ENCODE peak calls at places on chromosomes 13 and 19, in nine cellular contexts. P is kidney epithelial cell, L is H9, Y is astrocyte, O is spleen, A is progenitor cell of endocrine pancreas, T is AG09319, C is breast epithelium, J is RWPE1. Q is an unnamed sample.

GRCh38 chr13:41004875-41005693 is 14.0 kb downstream of the ELF1 start:
- DNase-seq in P (no peak), L (no peak), Y (no peak), O (no peak), A (no peak), T (no peak), C (no peak), J (no peak), Q (no peak)

GRCh38 chr19:3849092-3849491 is 19.7 kb downstream of the ZFR2 start:
- DNase-seq in P (no peak), L (peak), Y (no peak), O (no peak), A (no peak), T (no peak), C (no peak), J (peak), Q (peak)

GRCh38 chr13:41490616-41491015 is 33.3 kb downstream of the RGCC start:
- DNase-seq in P (no peak), L (no peak), Y (no peak), O (no peak), A (no peak), T (no peak), C (no peak), J (no peak), Q (no peak)

GRCh38 chr13:47166341-47166740 is 269.5 kb upstream of the HTR2A start:
- DNase-seq in P (no peak), L (no peak), Y (no peak), O (no peak), A (no peak), T (no peak), C (no peak), J (no peak), Q (no peak)

GRCh38 chr13:100394005-100394695 is 194.4 kb downstream of the GGACT start:
- DNase-seq in P (peak), L (no peak), Y (peak), O (no peak), A (no peak), T (peak), C (no peak), J (no peak), Q (no peak)

GRCh38 chr19:41707502-41707812 is 969 bp upstream of the CEACAM5 start:
- DNase-seq in P (no peak), L (no peak), Y (no peak), O (no peak), A (no peak), T (no peak), C (no peak), J (no peak), Q (no peak)

GRCh38 chr13:27171244-27171829 is at the start of gene USP12:
- DNase-seq in P (no peak), L (peak), Y (no peak), O (no peak), A (peak), T (no peak), C (peak), J (no peak), Q (no peak)

GRCh38 chr19:4814625-4815425 is 16.7 kb downstream of the TICAM1 start:
- DNase-seq in P (no peak), L (no peak), Y (peak), O (no peak), A (no peak), T (peak), C (no peak), J (no peak), Q (no peak)

GRCh38 chr13:113916330-113916815 is 52.5 kb upstream of the GAS6 start:
- DNase-seq in P (no peak), L (peak), Y (no peak), O (no peak), A (no peak), T (no peak), C (no peak), J (peak), Q (no peak)

GRCh38 chr13:31093145-31093885 is 68.4 kb downstream of the HSPH1 start:
- DNase-seq in P (no peak), L (no peak), Y (no peak), O (no peak), A (no peak), T (no peak), C (no peak), J (peak), Q (no peak)

GRCh38 chr19:43501661-43502418 is 2.7 kb downstream of the PHLDB3 start:
- DNase-seq in P (no peak), L (peak), Y (no peak), O (no peak), A (no peak), T (no peak), C (no peak), J (no peak), Q (peak)

GRCh38 chr13:71879129-71879535 is 12.1 kb upstream of the DACH1 start:
- DNase-seq in P (no peak), L (peak), Y (no peak), O (no peak), A (no peak), T (no peak), C (no peak), J (no peak), Q (peak)

GRCh38 chr13:59247166-59247565 is 916.6 kb downstream of the DIAPH3 start:
- DNase-seq in P (no peak), L (no peak), Y (no peak), O (no peak), A (no peak), T (no peak), C (no peak), J (no peak), Q (no peak)

GRCh38 chr13:52892925-52893324 is 44.5 kb upstream of the PCDH8 start:
- DNase-seq in P (no peak), L (no peak), Y (no peak), O (no peak), A (no peak), T (no peak), C (no peak), J (peak), Q (no peak)

GRCh38 chr19:718251-719024 is 9.7 kb downstream of the PALM start:
- DNase-seq in P (no peak), L (no peak), Y (no peak), O (no peak), A (no peak), T (no peak), C (no peak), J (no peak), Q (no peak)

GRCh38 chr13:49690133-49690989 is 925 bp downstream of the EBPL start:
- DNase-seq in P (no peak), L (no peak), Y (peak), O (no peak), A (no peak), T (no peak), C (no peak), J (no peak), Q (no peak)

GRCh38 chr13:23378009-23378632 is 55.4 kb downstream of the SACS start:
- DNase-seq in P (peak), L (no peak), Y (peak), O (no peak), A (no peak), T (peak), C (no peak), J (peak), Q (no peak)

GRCh38 chr13:24280722-24281121 is 28.7 kb upstream of the C1QTNF9 start:
- DNase-seq in P (no peak), L (no peak), Y (no peak), O (no peak), A (no peak), T (no peak), C (no peak), J (no peak), Q (no peak)

GRCh38 chr19:43797556-43797955 is 4.7 kb downstream of the LYPD5 start:
- DNase-seq in P (no peak), L (no peak), Y (no peak), O (no peak), A (no peak), T (no peak), C (no peak), J (no peak), Q (no peak)

GRCh38 chr13:27293873-27294515 is 23.4 kb downstream of the RASL11A start:
- DNase-seq in P (no peak), L (no peak), Y (no peak), O (no peak), A (no peak), T (no peak), C (no peak), J (no peak), Q (no peak)

GRCh38 chr19:58399903-58400637 is 4.6 kb downstream of the RNF225 start:
- DNase-seq in P (no peak), L (peak), Y (no peak), O (no peak), A (no peak), T (no peak), C (peak), J (no peak), Q (no peak)

GRCh38 chr19:44003461-44004134 is 841 bp downstream of the ZNF230 start:
- DNase-seq in P (no peak), L (no peak), Y (no peak), O (peak), A (no peak), T (no peak), C (no peak), J (peak), Q (no peak)

GRCh38 chr13:24053505-24054251 is 106.8 kb upstream of the SPATA13 start:
- DNase-seq in P (peak), L (peak), Y (peak), O (no peak), A (peak), T (no peak), C (peak), J (peak), Q (peak)

GRCh38 chr19:16033136-16033530 is 43.2 kb upstream of the TPM4 start:
- DNase-seq in P (no peak), L (no peak), Y (no peak), O (no peak), A (no peak), T (no peak), C (no peak), J (no peak), Q (no peak)

GRCh38 chr13:113951246-113951999 is 22.5 kb downstream of the C13orf46 start:
- DNase-seq in P (no peak), L (peak), Y (no peak), O (peak), A (no peak), T (peak), C (peak), J (peak), Q (peak)

GRCh38 chr19:13117176-13117771 is 734 bp upstream of the TRMT1 start:
- DNase-seq in P (no peak), L (no peak), Y (no peak), O (no peak), A (no peak), T (no peak), C (no peak), J (no peak), Q (no peak)

GRCh38 chr19:18590273-18591272 is 2.0 kb downstream of the REX1BD start:
- DNase-seq in P (peak), L (peak), Y (peak), O (no peak), A (peak), T (no peak), C (no peak), J (peak), Q (peak)

GRCh38 chr19:55809381-55810058 is 22.3 kb downstream of the NLRP11 start:
- DNase-seq in P (no peak), L (peak), Y (no peak), O (peak), A (no peak), T (no peak), C (no peak), J (no peak), Q (no peak)
- TF ChIP-seq CTCF in P (peak), L (peak), Y (no peak), O (peak), A (no peak), T (no peak), C (no peak), J (no peak), Q (no peak)

GRCh38 chr19:54030895-54031586 is 32.7 kb downstream of the VSTM1 start:
- DNase-seq in P (no peak), L (no peak), Y (no peak), O (no peak), A (no peak), T (no peak), C (no peak), J (no peak), Q (peak)
- TF ChIP-seq CTCF in P (peak), L (peak), Y (peak), O (no peak), A (peak), T (peak), C (no peak), J (no peak), Q (peak)

GRCh38 chr13:29438772-29439171 is 156.7 kb downstream of the SLC7A1 start:
- DNase-seq in P (no peak), L (no peak), Y (peak), O (no peak), A (no peak), T (no peak), C (no peak), J (no peak), Q (no peak)

GRCh38 chr13:29436291-29436690 is 159.2 kb downstream of the SLC7A1 start:
- DNase-seq in P (peak), L (no peak), Y (peak), O (no peak), A (no peak), T (peak), C (no peak), J (peak), Q (no peak)

GRCh38 chr13:29436721-29437250 is 158.7 kb downstream of the SLC7A1 start:
- DNase-seq in P (no peak), L (no peak), Y (peak), O (no peak), A (no peak), T (no peak), C (no peak), J (no peak), Q (no peak)

GRCh38 chr13:29435125-29435911 is 160.2 kb downstream of the SLC7A1 start:
- DNase-seq in P (no peak), L (no peak), Y (peak), O (no peak), A (no peak), T (peak), C (no peak), J (peak), Q (no peak)

GRCh38 chr13:29434217-29434940 is 161.1 kb downstream of the SLC7A1 start:
- DNase-seq in P (no peak), L (no peak), Y (no peak), O (no peak), A (no peak), T (no peak), C (no peak), J (no peak), Q (no peak)
- TF ChIP-seq CTCF in P (no peak), L (no peak), Y (no peak), O (no peak), A (no peak), T (no peak), C (no peak), J (no peak), Q (no peak)

GRCh38 chr13:37656247-37656940 is 57.8 kb upstream of the POSTN start:
- DNase-seq in P (peak), L (no peak), Y (peak), O (no peak), A (no peak), T (peak), C (no peak), J (peak), Q (no peak)

GRCh38 chr13:37662624-37663023 is 64.1 kb upstream of the POSTN start:
- DNase-seq in P (no peak), L (no peak), Y (no peak), O (no peak), A (no peak), T (no peak), C (no peak), J (no peak), Q (no peak)

GRCh38 chr13:37652596-37652995 is 54.0 kb upstream of the POSTN start:
- DNase-seq in P (no peak), L (no peak), Y (peak), O (no peak), A (no peak), T (no peak), C (no peak), J (no peak), Q (no peak)

GRCh38 chr13:37651891-37652290 is 53.3 kb upstream of the POSTN start:
- DNase-seq in P (no peak), L (no peak), Y (no peak), O (no peak), A (no peak), T (no peak), C (no peak), J (no peak), Q (no peak)

GRCh38 chr13:37657134-37657533 is 58.6 kb upstream of the POSTN start:
- DNase-seq in P (peak), L (no peak), Y (peak), O (no peak), A (no peak), T (no peak), C (no peak), J (peak), Q (no peak)
- TF ChIP-seq CTCF in P (no peak), L (no peak), Y (no peak), O (no peak), A (no peak), T (no peak), C (no peak), J (no peak), Q (no peak)

GRCh38 chr13:103140001-103140671 is 73.9 kb upstream of the SLC10A2 start:
- DNase-seq in P (no peak), L (peak), Y (no peak), O (no peak), A (no peak), T (no peak), C (no peak), J (peak), Q (peak)
- TF ChIP-seq CTCF in P (peak), L (peak), Y (peak), O (peak), A (peak), T (no peak), C (no peak), J (peak), Q (peak)

DNA sequence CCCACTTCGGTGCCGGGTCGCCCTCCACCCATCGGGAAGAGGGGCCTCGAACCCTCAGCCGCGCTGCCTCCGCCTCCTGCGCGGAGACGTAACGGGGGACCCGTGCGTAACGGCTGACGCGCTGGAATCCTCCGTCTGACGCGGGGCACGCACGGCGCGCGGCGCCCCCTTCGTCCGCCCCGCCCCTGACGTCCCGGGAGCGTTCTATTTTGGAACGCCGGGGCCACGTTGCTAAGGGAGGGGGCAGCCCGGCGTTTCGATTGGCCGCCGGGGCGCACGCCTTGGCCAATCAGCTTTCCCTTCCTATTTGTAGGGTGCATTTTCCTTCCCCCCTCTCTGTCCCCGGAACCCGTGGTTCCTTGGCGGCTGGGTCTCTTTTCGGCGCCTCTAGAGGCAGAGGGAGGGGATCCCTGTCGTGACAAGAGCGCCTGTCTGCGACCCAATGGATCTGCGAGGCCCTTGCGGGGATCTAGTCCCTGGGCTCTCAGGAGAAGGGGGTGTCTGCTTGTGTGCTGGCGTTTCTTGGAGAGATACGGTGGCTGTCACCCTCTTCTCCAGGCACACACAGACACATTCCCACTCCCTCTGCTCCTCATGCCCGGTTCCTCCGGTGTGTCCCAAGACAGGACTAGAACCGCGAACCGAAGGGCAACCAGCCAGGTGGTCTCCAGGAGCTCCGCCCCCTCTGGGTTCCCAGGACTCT is 1.5 kb downstream of the FOSB start:
- DNase-seq in P (no peak), L (peak), Y (peak), O (peak), A (peak), T (peak), C (peak), J (peak), Q (peak)
- TF ChIP-seq CTCF in P (no peak), L (no peak), Y (no peak), O (peak), A (no peak), T (no peak), C (no peak), J (no peak), Q (no peak)

DNA sequence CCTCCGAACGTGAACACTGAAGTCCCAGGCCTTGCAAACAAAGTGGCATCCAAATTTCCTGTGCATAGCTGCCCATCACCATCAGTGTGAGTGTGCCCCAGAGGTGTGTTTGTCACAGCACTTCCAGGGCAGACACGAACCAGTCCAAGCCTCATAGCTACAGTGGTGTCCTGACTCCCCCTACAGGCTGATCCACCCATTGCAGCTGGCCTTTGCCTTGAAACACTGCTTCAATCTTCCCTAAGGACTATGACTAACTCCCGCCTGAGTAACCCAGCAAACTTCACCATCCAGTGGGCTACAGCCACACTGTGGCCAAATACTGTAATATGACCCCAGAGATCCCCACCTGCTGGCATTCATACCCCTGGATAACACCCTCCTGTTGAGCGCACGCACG is 3.9 kb downstream of the ZNF266 start:
- DNase-seq in P (no peak), L (peak), Y (no peak), O (no peak), A (peak), T (no peak), C (no peak), J (peak), Q (peak)
- TF ChIP-seq CTCF in P (peak), L (peak), Y (no peak), O (peak), A (peak), T (peak), C (no peak), J (no peak), Q (peak)

GRCh38 chr19:17234911-17235617 is 9.0 kb downstream of the OCEL1 start:
- DNase-seq in P (no peak), L (peak), Y (no peak), O (peak), A (no peak), T (no peak), C (no peak), J (peak), Q (peak)

GRCh38 chr19:17236414-17236716 is 9.4 kb downstream of the NR2F6 start:
- DNase-seq in P (no peak), L (no peak), Y (no peak), O (no peak), A (no peak), T (no peak), C (no peak), J (no peak), Q (no peak)

GRCh38 chr19:17236831-17237543 is 8.7 kb downstream of the NR2F6 start:
- DNase-seq in P (no peak), L (no peak), Y (no peak), O (no peak), A (no peak), T (no peak), C (no peak), J (no peak), Q (no peak)

GRCh38 chr19:17237747-17238706 is 7.7 kb downstream of the NR2F6 start:
- DNase-seq in P (no peak), L (no peak), Y (no peak), O (no peak), A (no peak), T (no peak), C (no peak), J (no peak), Q (no peak)

GRCh38 chr19:17235618-17236413 is 9.8 kb downstream of the OCEL1 start:
- DNase-seq in P (no peak), L (peak), Y (peak), O (peak), A (peak), T (no peak), C (peak), J (peak), Q (peak)
- TF ChIP-seq CTCF in P (no peak), L (peak), Y (no peak), O (peak), A (peak), T (peak), C (no peak), J (peak), Q (no peak)

GRCh38 chr13:112062619-112063308 is 4.2 kb upstream of the SOX1 start:
- DNase-seq in P (no peak), L (peak), Y (no peak), O (peak), A (peak), T (no peak), C (no peak), J (no peak), Q (peak)
- TF ChIP-seq CTCF in P (no peak), L (peak), Y (no peak), O (no peak), A (peak), T (no peak), C (no peak), J (no peak), Q (peak)

Q was measured in endothelial cell.